ENCODE peak calls at places on chromosomes 5 and 9, in five cellular contexts. T, U, H, F and R are unnamed samples.

GRCh38 chr9:81145331-81145963 is 543.9 kb downstream of the TLE1 start:
- DNase-seq in F (no peak), T (peak; percentile 66), U (no peak), H (no peak), R (no peak)

GRCh38 chr9:125540497-125540896 is 166.5 kb downstream of the MAPKAP1 start:
- DNase-seq in F (no peak), T (peak; percentile 33), H (no peak), U (no peak), R (no peak)

GRCh38 chr9:99732715-99733114 is 89.0 kb upstream of the NR4A3 start:
- DNase-seq in H (no peak), U (no peak), T (peak; percentile 58), F (no peak), R (no peak)

GRCh38 chr9:75775173-75775572 is 115.3 kb upstream of the PCSK5 start:
- DNase-seq in F (no peak), T (no peak), U (no peak), H (no peak), R (no peak)

GRCh38 chr5:51622161-51622790 is 239.0 kb downstream of the ISL1 start:
- DNase-seq in F (no peak), U (no peak), T (no peak), H (no peak), R (no peak)

GRCh38 chr5:125695994-125696679 is 727.1 kb upstream of the GRAMD2B start:
- DNase-seq in F (no peak), H (no peak), T (no peak), U (no peak), R (no peak)

GRCh38 chr5:31303688-31304087 is 110.2 kb downstream of the CDH6 start:
- DNase-seq in H (no peak), U (no peak), T (no peak), F (no peak), R (no peak)

GRCh38 chr5:134003957-134004625 is 684 bp downstream of the VDAC1 start:
- DNase-seq in H (no peak), T (no peak), U (peak; percentile 54), F (no peak), R (peak; percentile 48)

GRCh38 chr5:168413596-168413995 is 72.7 kb upstream of the RARS1 start:
- DNase-seq in T (no peak), F (no peak), U (no peak), H (no peak), R (no peak)

GRCh38 chr9:14462950-14463349 is 149.0 kb upstream of the NFIB start:
- DNase-seq in U (no peak), T (no peak), F (no peak), H (no peak), R (no peak)

GRCh38 chr5:148776780-148777179 is 49.6 kb upstream of the ADRB2 start:
- DNase-seq in T (peak; percentile 77), F (peak; percentile 41), U (no peak), H (no peak), R (peak; percentile 57)

GRCh38 chr5:173010547-173011464 is 27.2 kb downstream of the ATP6V0E1 start:
- DNase-seq in U (peak; percentile 58), T (peak; percentile 39), H (peak; percentile 39), F (no peak), R (peak; percentile 65)

GRCh38 chr9:4371108-4371507 is 71.2 kb upstream of the GLIS3 start:
- DNase-seq in U (no peak), H (no peak), F (peak; percentile 47), T (peak; percentile 98), R (no peak)

GRCh38 chr5:178165585-178165984 is 11.9 kb upstream of the NHP2 start:
- DNase-seq in T (no peak), H (no peak), F (no peak), U (no peak), R (no peak)

GRCh38 chr5:176647870-176648466 is 684 bp downstream of the TSPAN17 start:
- DNase-seq in F (no peak), H (peak; percentile 21), U (no peak), T (no peak), R (no peak)

GRCh38 chr5:176652136-176652535 is 4.9 kb downstream of the TSPAN17 start:
- DNase-seq in H (no peak), F (no peak), T (no peak), U (no peak), R (no peak)

GRCh38 chr5:176648467-176649194 is 1.3 kb downstream of the TSPAN17 start:
- DNase-seq in U (no peak), F (no peak), T (no peak), H (no peak), R (no peak)

GRCh38 chr5:176651472-176651980 is 4.2 kb downstream of the TSPAN17 start:
- DNase-seq in F (no peak), T (no peak), U (no peak), H (no peak), R (no peak)

DNA sequence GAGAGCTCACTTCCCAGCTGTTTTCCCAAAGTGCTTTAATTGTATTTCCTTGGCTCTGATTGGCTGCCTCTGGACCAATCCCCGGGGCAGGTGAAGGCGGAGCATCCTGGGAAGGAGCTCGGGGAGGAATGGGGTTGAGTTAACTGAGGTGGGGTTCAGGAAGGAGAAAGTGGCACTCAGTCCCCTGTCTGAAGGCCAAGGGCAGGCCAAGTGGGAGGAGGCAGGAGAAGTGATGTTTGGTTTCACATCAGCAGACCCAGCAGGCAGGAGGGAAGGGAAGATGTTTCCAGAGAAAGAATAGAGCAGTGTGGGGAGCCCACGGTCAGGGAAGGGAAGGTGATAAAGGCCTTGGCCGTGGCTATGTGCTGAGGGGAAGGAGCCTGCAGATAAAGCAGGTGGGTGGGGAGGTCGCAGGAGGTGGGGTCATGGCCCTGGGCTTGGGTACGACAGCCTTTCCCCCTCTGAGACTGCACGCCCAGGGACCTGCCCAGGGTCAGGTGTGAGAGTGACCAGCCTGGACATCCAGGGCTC is 3.1 kb downstream of the TSPAN17 start:
- DNase-seq in F (no peak), T (no peak), U (no peak), H (no peak), R (no peak)
- TF ChIP-seq CTCF in F (no peak), T (no peak), U (no peak), H (no peak), R (no peak)

GRCh38 chr9:88108779-88109178 is 29.5 kb downstream of the SPATA31C2 start:
- DNase-seq in T (no peak), U (no peak), H (no peak), F (no peak), R (no peak)

GRCh38 chr9:88110026-88110425 is 28.2 kb downstream of the SPATA31C2 start:
- DNase-seq in T (no peak), F (no peak), H (no peak), U (no peak), R (no peak)

GRCh38 chr9:88106492-88106891 is 31.8 kb downstream of the SPATA31C2 start:
- DNase-seq in H (peak; percentile 25), U (peak; percentile 21), F (no peak), T (peak; percentile 37), R (no peak)
- TF ChIP-seq CTCF in H (peak; percentile 40), U (no peak), F (peak; percentile 69), T (peak; percentile 38), R (no peak)

GRCh38 chr9:90726215-90726614 is 75.4 kb upstream of the SYK start:
- DNase-seq in H (peak; percentile 15), U (peak; percentile 60), F (no peak), T (no peak), R (no peak)
- TF ChIP-seq CTCF in H (peak; percentile 31), U (peak; percentile 30), F (no peak), T (no peak), R (no peak)

GRCh38 chr5:171595801-171596231 is 176.4 kb downstream of the FGF18 start:
- DNase-seq in U (no peak), H (no peak), T (peak; percentile 85), F (peak; percentile 77), R (no peak)

GRCh38 chr5:171599396-171599795 is 179.9 kb downstream of the FGF18 start:
- DNase-seq in T (no peak), F (no peak), U (no peak), H (no peak), R (no peak)

GRCh38 chr5:171595401-171595800 is 176.0 kb downstream of the FGF18 start:
- DNase-seq in T (peak; percentile 25), U (no peak), F (no peak), H (no peak), R (no peak)

GRCh38 chr5:171598279-171599152 is 179.1 kb downstream of the FGF18 start:
- DNase-seq in U (no peak), F (no peak), H (no peak), T (no peak), R (no peak)

DNA sequence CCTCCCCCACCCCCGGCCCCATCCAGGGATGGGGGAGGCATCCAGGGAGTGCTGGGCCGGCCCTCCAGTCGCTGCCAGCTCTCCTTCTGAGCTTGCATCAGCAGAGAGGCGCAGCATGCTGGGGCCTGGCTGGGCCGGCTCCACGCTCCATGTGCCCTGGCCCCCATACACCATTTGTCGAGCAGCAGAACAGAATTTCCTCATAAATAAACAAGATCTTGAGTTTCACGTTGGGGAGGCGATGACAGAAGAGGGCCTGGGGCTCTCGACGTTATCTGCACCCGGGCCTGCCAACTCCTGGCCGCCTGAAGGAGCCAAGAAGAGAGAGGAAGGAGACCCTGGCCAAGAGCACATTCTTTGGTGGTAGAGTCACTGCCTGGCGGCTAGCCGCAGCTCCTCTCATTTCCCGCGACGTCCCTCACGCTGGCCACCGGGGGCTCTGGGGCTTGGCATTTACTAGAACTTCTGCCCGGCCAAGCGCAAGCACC is 177.0 kb downstream of the FGF18 start:
- DNase-seq in T (peak; percentile 66), F (peak; percentile 91), U (peak; percentile 57), H (no peak), R (no peak)
- TF ChIP-seq CTCF in T (no peak), F (peak; percentile 32), U (no peak), H (no peak), R (no peak)

GRCh38 chr5:176427971-176428370 is 11.6 kb upstream of the CLTB start:
- DNase-seq in T (peak; percentile 46), U (no peak), H (no peak), F (no peak), R (no peak)

GRCh38 chr5:176425791-176426190 is 9.5 kb upstream of the CLTB start:
- DNase-seq in F (no peak), U (no peak), H (no peak), T (no peak), R (no peak)

GRCh38 chr5:176432707-176433106 is 15.5 kb upstream of the FAF2 start:
- DNase-seq in U (no peak), T (no peak), F (no peak), H (no peak), R (no peak)

GRCh38 chr5:176425138-176425537 is 8.8 kb upstream of the CLTB start:
- DNase-seq in H (peak; percentile 62), F (no peak), T (no peak), U (no peak), R (no peak)

GRCh38 chr5:176429972-176430371 is 13.6 kb upstream of the CLTB start:
- DNase-seq in U (no peak), H (no peak), T (no peak), F (no peak), R (no peak)
- TF ChIP-seq CTCF in U (no peak), H (peak; percentile 20), T (no peak), F (no peak), R (no peak)